ENCODE peak calls at places on chromosome X, in six cellular contexts. One of them, this sample, is unnamed.
A peak's percentile ranks its signal among the peaks of the same experiment; 100 is the strongest.

GRCh38 chrX:2342281-2342688 is 158.5 kb downstream of the DHRSX start:
- DNase-seq in spleen: no peak
- DNase-seq in IMR-90: no peak
- DNase-seq in tibial artery: no peak
- DNase-seq in fibroblast of pulmonary artery: no peak
- DNase-seq in coronary artery: peak; percentile 80
- DNase-seq in this sample: peak; percentile 57

GRCh38 chrX:112641449-112641848 is 38.3 kb downstream of the LHFPL1 start:
- DNase-seq in spleen: no peak
- DNase-seq in IMR-90: no peak
- DNase-seq in tibial artery: no peak
- DNase-seq in fibroblast of pulmonary artery: no peak
- DNase-seq in coronary artery: no peak
- DNase-seq in this sample: no peak

GRCh38 chrX:97895751-97896150 is 1012.0 kb downstream of the RPA4 start:
- DNase-seq in spleen: no peak
- DNase-seq in IMR-90: peak; percentile 32
- DNase-seq in tibial artery: no peak
- DNase-seq in fibroblast of pulmonary artery: peak; percentile 1
- DNase-seq in coronary artery: no peak
- DNase-seq in this sample: no peak

GRCh38 chrX:122866527-122866926 is 317.6 kb upstream of the GRIA3 start:
- DNase-seq in spleen: no peak
- DNase-seq in IMR-90: peak; percentile 17
- DNase-seq in tibial artery: no peak
- DNase-seq in fibroblast of pulmonary artery: peak; percentile 79
- DNase-seq in coronary artery: no peak
- DNase-seq in this sample: peak; percentile 85

GRCh38 chrX:15781964-15782711 is 8.1 kb upstream of the ZRSR2 start:
- DNase-seq in spleen: no peak
- DNase-seq in IMR-90: no peak
- DNase-seq in tibial artery: no peak
- DNase-seq in fibroblast of pulmonary artery: no peak
- DNase-seq in coronary artery: no peak
- DNase-seq in this sample: no peak

GRCh38 chrX:26845051-26845450 is 618.1 kb downstream of the PPP4R3C start:
- DNase-seq in spleen: no peak
- DNase-seq in IMR-90: no peak
- DNase-seq in tibial artery: no peak
- DNase-seq in fibroblast of pulmonary artery: peak; percentile 25
- DNase-seq in coronary artery: no peak
- DNase-seq in this sample: peak; percentile 3

GRCh38 chrX:140050906-140051305 is 85.6 kb upstream of the CXorf66 start:
- DNase-seq in spleen: no peak
- DNase-seq in IMR-90: peak; percentile 15
- DNase-seq in tibial artery: no peak
- DNase-seq in fibroblast of pulmonary artery: peak; percentile 10
- DNase-seq in coronary artery: no peak
- DNase-seq in this sample: peak; percentile 21

GRCh38 chrX:42248226-42248625 is 324.9 kb upstream of the CASK start:
- DNase-seq in spleen: no peak
- DNase-seq in IMR-90: no peak
- DNase-seq in tibial artery: no peak
- DNase-seq in fibroblast of pulmonary artery: peak; percentile 26
- DNase-seq in coronary artery: no peak
- DNase-seq in this sample: peak; percentile 58

GRCh38 chrX:40272141-40272540 is 174.4 kb upstream of the BCOR start:
- DNase-seq in spleen: peak; percentile 25
- DNase-seq in IMR-90: no peak
- DNase-seq in tibial artery: no peak
- DNase-seq in fibroblast of pulmonary artery: no peak
- DNase-seq in coronary artery: no peak
- DNase-seq in this sample: no peak

GRCh38 chrX:77528034-77528433 is 80.8 kb downstream of the FGF16 start:
- DNase-seq in spleen: peak; percentile 25
- DNase-seq in IMR-90: no peak
- DNase-seq in tibial artery: no peak
- DNase-seq in fibroblast of pulmonary artery: no peak
- DNase-seq in coronary artery: no peak
- DNase-seq in this sample: no peak

GRCh38 chrX:150365051-150365952 is 2.2 kb downstream of the MAMLD1 start:
- DNase-seq in spleen: peak; percentile 87
- DNase-seq in IMR-90: peak; percentile 50
- DNase-seq in tibial artery: no peak
- DNase-seq in fibroblast of pulmonary artery: peak; percentile 61
- DNase-seq in coronary artery: peak; percentile 83
- DNase-seq in this sample: peak; percentile 42

GRCh38 chrX:140765043-140765784 is 55.7 kb downstream of the LINC00632 start:
- DNase-seq in spleen: no peak
- DNase-seq in IMR-90: peak; percentile 62
- DNase-seq in tibial artery: no peak
- DNase-seq in fibroblast of pulmonary artery: peak; percentile 52
- DNase-seq in coronary artery: no peak
- DNase-seq in this sample: no peak

GRCh38 chrX:106897259-106897658 is 5.9 kb downstream of the RIPPLY1 start:
- DNase-seq in spleen: no peak
- DNase-seq in IMR-90: peak; percentile 63
- DNase-seq in tibial artery: no peak
- DNase-seq in fibroblast of pulmonary artery: peak; percentile 47
- DNase-seq in coronary artery: no peak
- DNase-seq in this sample: peak; percentile 53

GRCh38 chrX:106615041-106615440 is 3.3 kb downstream of the RADX start:
- DNase-seq in spleen: no peak
- DNase-seq in IMR-90: no peak
- DNase-seq in tibial artery: no peak
- DNase-seq in fibroblast of pulmonary artery: no peak
- DNase-seq in coronary artery: no peak
- DNase-seq in this sample: peak; percentile 6

GRCh38 chrX:23817979-23818336 is 35.0 kb downstream of the SAT1 start:
- DNase-seq in spleen: no peak
- DNase-seq in IMR-90: no peak
- DNase-seq in tibial artery: no peak
- DNase-seq in fibroblast of pulmonary artery: no peak
- DNase-seq in coronary artery: no peak
- DNase-seq in this sample: no peak

GRCh38 chrX:41386222-41386990 is 52.4 kb downstream of the DDX3X start:
- DNase-seq in spleen: no peak
- DNase-seq in IMR-90: peak; percentile 41
- DNase-seq in tibial artery: no peak
- DNase-seq in fibroblast of pulmonary artery: peak; percentile 23
- DNase-seq in coronary artery: no peak
- DNase-seq in this sample: peak; percentile 31

GRCh38 chrX:153719238-153719637 is 4.9 kb downstream of the BCAP31 start:
- DNase-seq in spleen: no peak
- DNase-seq in IMR-90: no peak
- DNase-seq in tibial artery: no peak
- DNase-seq in fibroblast of pulmonary artery: no peak
- DNase-seq in coronary artery: no peak
- DNase-seq in this sample: peak; percentile 68

GRCh38 chrX:14351889-14352288 is 177.4 kb upstream of the GLRA2 start:
- DNase-seq in spleen: no peak
- DNase-seq in IMR-90: no peak
- DNase-seq in tibial artery: no peak
- DNase-seq in fibroblast of pulmonary artery: no peak
- DNase-seq in coronary artery: no peak
- DNase-seq in this sample: no peak

GRCh38 chrX:45320191-45320590 is 119.5 kb upstream of the DIPK2B start:
- DNase-seq in spleen: no peak
- DNase-seq in IMR-90: no peak
- DNase-seq in tibial artery: no peak
- DNase-seq in fibroblast of pulmonary artery: peak; percentile 3
- DNase-seq in coronary artery: no peak
- DNase-seq in this sample: no peak

GRCh38 chrX:77442728-77443127 is 4.5 kb upstream of the FGF16 start:
- DNase-seq in spleen: no peak
- DNase-seq in IMR-90: peak; percentile 81
- DNase-seq in tibial artery: peak; percentile 29
- DNase-seq in fibroblast of pulmonary artery: peak; percentile 67
- DNase-seq in coronary artery: no peak
- DNase-seq in this sample: peak; percentile 80

GRCh38 chrX:31603411-31604120 is 531.7 kb upstream of the FTHL17 start:
- DNase-seq in spleen: no peak
- DNase-seq in IMR-90: peak; percentile 43
- DNase-seq in tibial artery: no peak
- DNase-seq in fibroblast of pulmonary artery: peak; percentile 19
- DNase-seq in coronary artery: no peak
- DNase-seq in this sample: no peak

GRCh38 chrX:65587616-65588526 is 53.3 kb upstream of the LAS1L start:
- DNase-seq in spleen: no peak
- DNase-seq in IMR-90: peak; percentile 49
- DNase-seq in tibial artery: peak; percentile 81
- DNase-seq in fibroblast of pulmonary artery: peak; percentile 80
- DNase-seq in coronary artery: peak; percentile 80
- DNase-seq in this sample: peak; percentile 71

GRCh38 chrX:71214152-71214551 is 8.9 kb upstream of the GJB1 start:
- DNase-seq in spleen: no peak
- DNase-seq in IMR-90: no peak
- DNase-seq in tibial artery: no peak
- DNase-seq in fibroblast of pulmonary artery: no peak
- DNase-seq in coronary artery: no peak
- DNase-seq in this sample: no peak

GRCh38 chrX:103699243-103699642 is 11.5 kb upstream of the TMEM31 start:
- DNase-seq in spleen: no peak
- DNase-seq in IMR-90: no peak
- DNase-seq in tibial artery: no peak
- DNase-seq in fibroblast of pulmonary artery: no peak
- DNase-seq in coronary artery: no peak
- DNase-seq in this sample: no peak

GRCh38 chrX:119763836-119764387 is 5.5 kb downstream of the SOWAHD start:
- DNase-seq in spleen: peak; percentile 16
- DNase-seq in IMR-90: no peak
- DNase-seq in tibial artery: no peak
- DNase-seq in fibroblast of pulmonary artery: no peak
- DNase-seq in coronary artery: no peak
- DNase-seq in this sample: no peak

GRCh38 chrX:63128509-63128908 is 222.6 kb downstream of the SPIN4 start:
- DNase-seq in spleen: no peak
- DNase-seq in IMR-90: peak; percentile 9
- DNase-seq in tibial artery: no peak
- DNase-seq in fibroblast of pulmonary artery: peak; percentile 4
- DNase-seq in coronary artery: no peak
- DNase-seq in this sample: peak; percentile 32

GRCh38 chrX:103051260-103051789 is 12.6 kb downstream of the BEX1 start:
- DNase-seq in spleen: no peak
- DNase-seq in IMR-90: no peak
- DNase-seq in tibial artery: no peak
- DNase-seq in fibroblast of pulmonary artery: no peak
- DNase-seq in coronary artery: no peak
- DNase-seq in this sample: no peak

GRCh38 chrX:110665223-110665622 is 130.4 kb downstream of the CHRDL1 start:
- DNase-seq in spleen: no peak
- DNase-seq in IMR-90: no peak
- DNase-seq in tibial artery: peak; percentile 19
- DNase-seq in fibroblast of pulmonary artery: no peak
- DNase-seq in coronary artery: no peak
- DNase-seq in this sample: no peak

GRCh38 chrX:23838953-23839352 is 56.0 kb downstream of the SAT1 start:
- DNase-seq in spleen: no peak
- DNase-seq in IMR-90: no peak
- DNase-seq in tibial artery: no peak
- DNase-seq in fibroblast of pulmonary artery: no peak
- DNase-seq in coronary artery: no peak
- DNase-seq in this sample: no peak

GRCh38 chrX:36961590-36961989 is 46.6 kb upstream of the FAM47C start:
- DNase-seq in spleen: no peak
- DNase-seq in IMR-90: no peak
- DNase-seq in tibial artery: no peak
- DNase-seq in fibroblast of pulmonary artery: no peak
- DNase-seq in coronary artery: no peak
- DNase-seq in this sample: no peak
- TF ChIP-seq CTCF in spleen: no peak
- TF ChIP-seq CTCF in IMR-90: no peak
- TF ChIP-seq CTCF in tibial artery: no peak
- TF ChIP-seq CTCF in fibroblast of pulmonary artery: no peak
- TF ChIP-seq CTCF in coronary artery: no peak
- TF ChIP-seq CTCF in this sample: no peak

GRCh38 chrX:46547857-46548256 is 2.6 kb upstream of the ZNF674 start:
- DNase-seq in spleen: no peak
- DNase-seq in IMR-90: peak; percentile 84
- DNase-seq in tibial artery: no peak
- DNase-seq in fibroblast of pulmonary artery: peak; percentile 69
- DNase-seq in coronary artery: no peak
- DNase-seq in this sample: peak; percentile 81
- H3K4me3 ChIP-seq in spleen: no peak overlapping the region
- H3K4me3 ChIP-seq in IMR-90: no peak overlapping the region
- H3K4me3 ChIP-seq in tibial artery: no peak overlapping the region
- H3K4me3 ChIP-seq in fibroblast of pulmonary artery: no peak overlapping the region
- H3K4me3 ChIP-seq in coronary artery: no peak overlapping the region
- H3K4me3 ChIP-seq in this sample: no peak overlapping the region

DNA sequence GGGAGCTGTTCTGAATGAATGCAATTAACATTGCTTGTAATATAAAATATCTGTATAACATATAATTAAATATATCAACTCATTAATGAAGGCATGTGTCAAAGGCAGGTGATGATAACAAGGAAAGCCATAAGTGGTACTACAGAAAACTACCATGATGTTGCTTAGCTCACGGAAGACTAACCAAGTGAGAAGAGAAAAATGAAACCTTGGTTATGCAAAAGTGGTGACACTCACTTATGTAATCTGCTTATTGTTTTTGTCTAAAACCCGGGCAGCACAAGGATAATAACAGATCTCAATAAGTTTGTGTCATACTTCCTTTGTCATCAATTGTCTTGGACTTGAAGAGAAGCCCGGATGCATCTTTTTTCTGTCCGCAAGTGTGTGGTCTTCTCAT is 156.4 kb downstream of the HS6ST2 start:
- DNase-seq in spleen: no peak
- DNase-seq in IMR-90: no peak
- DNase-seq in tibial artery: no peak
- DNase-seq in fibroblast of pulmonary artery: no peak
- DNase-seq in coronary artery: no peak
- DNase-seq in this sample: no peak
- TF ChIP-seq CTCF in spleen: no peak
- TF ChIP-seq CTCF in IMR-90: no peak
- TF ChIP-seq CTCF in tibial artery: no peak
- TF ChIP-seq CTCF in fibroblast of pulmonary artery: no peak
- TF ChIP-seq CTCF in coronary artery: no peak
- TF ChIP-seq CTCF in this sample: no peak

DNA sequence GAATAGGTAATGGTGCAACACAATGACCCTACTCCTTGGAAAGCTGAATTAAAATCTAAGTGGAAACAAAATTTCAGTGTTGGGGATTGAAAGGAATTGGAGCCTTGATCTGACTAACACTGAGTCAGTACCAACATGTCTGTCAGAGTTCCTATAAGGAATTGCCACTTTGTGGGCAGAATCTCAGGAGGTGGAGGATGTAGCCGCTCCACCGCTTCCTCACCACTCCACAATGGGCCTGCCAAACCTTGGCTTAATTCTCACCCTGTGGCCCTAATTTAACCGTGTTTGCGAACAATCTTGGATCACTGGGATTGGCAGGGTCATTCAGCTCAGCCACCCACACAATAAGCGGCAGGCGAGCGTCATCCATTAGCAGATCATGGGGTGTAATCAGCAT is 6.1 kb downstream of the SRPX start:
- DNase-seq in spleen: no peak
- DNase-seq in IMR-90: peak; percentile 42
- DNase-seq in tibial artery: no peak
- DNase-seq in fibroblast of pulmonary artery: no peak
- DNase-seq in coronary artery: no peak
- DNase-seq in this sample: peak; percentile 52
- H3K4me3 ChIP-seq in spleen: no peak overlapping the region
- H3K4me3 ChIP-seq in IMR-90: no peak overlapping the region
- H3K4me3 ChIP-seq in tibial artery: no peak overlapping the region
- H3K4me3 ChIP-seq in fibroblast of pulmonary artery: peak overlapping the region; percentile 85
- H3K4me3 ChIP-seq in coronary artery: no peak overlapping the region
- H3K4me3 ChIP-seq in this sample: no peak overlapping the region